ENCODE peak calls at places on chromosome 21, in six cellular contexts. One of them, this sample, is unnamed.

GRCh38 chr21:44766818-44767354 is 34.7 kb downstream of the UBE2G2 start:
- DNase-seq in cardiac fibroblast: no peak
- DNase-seq in IMR-90: no peak
- DNase-seq in choroid plexus epithelial cell: no peak
- DNase-seq in GM13977: no peak
- DNase-seq in thyroid gland: no peak
- DNase-seq in this sample: no peak

GRCh38 chr21:27761623-27762022 is 794.7 kb upstream of the ADAMTS5 start:
- DNase-seq in cardiac fibroblast: no peak
- DNase-seq in IMR-90: no peak
- DNase-seq in choroid plexus epithelial cell: no peak
- DNase-seq in GM13977: no peak
- DNase-seq in thyroid gland: no peak
- DNase-seq in this sample: no peak

GRCh38 chr21:33861125-33861524 is 54.5 kb downstream of the ATP5PO start:
- DNase-seq in cardiac fibroblast: no peak
- DNase-seq in IMR-90: no peak
- DNase-seq in choroid plexus epithelial cell: no peak
- DNase-seq in GM13977: no peak
- DNase-seq in thyroid gland: no peak
- DNase-seq in this sample: no peak

GRCh38 chr21:14864211-14865021 is 200.4 kb downstream of the NRIP1 start:
- DNase-seq in cardiac fibroblast: peak
- DNase-seq in IMR-90: peak
- DNase-seq in choroid plexus epithelial cell: peak
- DNase-seq in GM13977: no peak
- DNase-seq in thyroid gland: peak
- DNase-seq in this sample: peak

GRCh38 chr21:36310016-36310415 is 10.0 kb upstream of the MORC3 start:
- DNase-seq in cardiac fibroblast: no peak
- DNase-seq in IMR-90: no peak
- DNase-seq in choroid plexus epithelial cell: no peak
- DNase-seq in GM13977: peak
- DNase-seq in thyroid gland: no peak
- DNase-seq in this sample: no peak

GRCh38 chr21:34882719-34883131 is 166.4 kb downstream of the RUNX1 start:
- DNase-seq in cardiac fibroblast: no peak
- DNase-seq in IMR-90: no peak
- DNase-seq in choroid plexus epithelial cell: no peak
- DNase-seq in GM13977: peak
- DNase-seq in thyroid gland: no peak
- DNase-seq in this sample: no peak

GRCh38 chr21:34795152-34796141 is 126.7 kb downstream of the CLIC6 start:
- DNase-seq in cardiac fibroblast: peak
- DNase-seq in IMR-90: peak
- DNase-seq in choroid plexus epithelial cell: peak
- DNase-seq in GM13977: no peak
- DNase-seq in thyroid gland: peak
- DNase-seq in this sample: no peak

GRCh38 chr21:46323227-46323709 is 402 bp downstream of the C21orf58 start:
- DNase-seq in cardiac fibroblast: peak
- DNase-seq in IMR-90: no peak
- DNase-seq in choroid plexus epithelial cell: peak
- DNase-seq in GM13977: no peak
- DNase-seq in thyroid gland: no peak
- DNase-seq in this sample: peak

GRCh38 chr21:35204125-35204524 is 155.0 kb upstream of the RUNX1 start:
- DNase-seq in cardiac fibroblast: peak
- DNase-seq in IMR-90: peak
- DNase-seq in choroid plexus epithelial cell: no peak
- DNase-seq in GM13977: no peak
- DNase-seq in thyroid gland: no peak
- DNase-seq in this sample: no peak

GRCh38 chr21:31929548-31929947 is 56.7 kb downstream of the HUNK start:
- DNase-seq in cardiac fibroblast: no peak
- DNase-seq in IMR-90: no peak
- DNase-seq in choroid plexus epithelial cell: no peak
- DNase-seq in GM13977: no peak
- DNase-seq in thyroid gland: no peak
- DNase-seq in this sample: no peak

GRCh38 chr21:45074818-45075605 is 632 bp downstream of the ADARB1 start:
- DNase-seq in cardiac fibroblast: no peak
- DNase-seq in IMR-90: no peak
- DNase-seq in choroid plexus epithelial cell: no peak
- DNase-seq in GM13977: peak
- DNase-seq in thyroid gland: peak
- DNase-seq in this sample: peak

GRCh38 chr21:18245493-18245967 is 897 bp downstream of the CHODL start:
- DNase-seq in cardiac fibroblast: no peak
- DNase-seq in IMR-90: no peak
- DNase-seq in choroid plexus epithelial cell: peak
- DNase-seq in GM13977: no peak
- DNase-seq in thyroid gland: no peak
- DNase-seq in this sample: peak

GRCh38 chr21:23152130-23152529 is 2153.9 kb downstream of the NCAM2 start:
- DNase-seq in cardiac fibroblast: no peak
- DNase-seq in IMR-90: no peak
- DNase-seq in choroid plexus epithelial cell: no peak
- DNase-seq in GM13977: no peak
- DNase-seq in thyroid gland: no peak
- DNase-seq in this sample: no peak
- TF ChIP-seq CTCF in cardiac fibroblast: no peak
- TF ChIP-seq CTCF in IMR-90: no peak
- TF ChIP-seq CTCF in choroid plexus epithelial cell: no peak
- TF ChIP-seq CTCF in GM13977: no peak
- TF ChIP-seq CTCF in thyroid gland: no peak
- TF ChIP-seq CTCF in this sample: no peak

DNA sequence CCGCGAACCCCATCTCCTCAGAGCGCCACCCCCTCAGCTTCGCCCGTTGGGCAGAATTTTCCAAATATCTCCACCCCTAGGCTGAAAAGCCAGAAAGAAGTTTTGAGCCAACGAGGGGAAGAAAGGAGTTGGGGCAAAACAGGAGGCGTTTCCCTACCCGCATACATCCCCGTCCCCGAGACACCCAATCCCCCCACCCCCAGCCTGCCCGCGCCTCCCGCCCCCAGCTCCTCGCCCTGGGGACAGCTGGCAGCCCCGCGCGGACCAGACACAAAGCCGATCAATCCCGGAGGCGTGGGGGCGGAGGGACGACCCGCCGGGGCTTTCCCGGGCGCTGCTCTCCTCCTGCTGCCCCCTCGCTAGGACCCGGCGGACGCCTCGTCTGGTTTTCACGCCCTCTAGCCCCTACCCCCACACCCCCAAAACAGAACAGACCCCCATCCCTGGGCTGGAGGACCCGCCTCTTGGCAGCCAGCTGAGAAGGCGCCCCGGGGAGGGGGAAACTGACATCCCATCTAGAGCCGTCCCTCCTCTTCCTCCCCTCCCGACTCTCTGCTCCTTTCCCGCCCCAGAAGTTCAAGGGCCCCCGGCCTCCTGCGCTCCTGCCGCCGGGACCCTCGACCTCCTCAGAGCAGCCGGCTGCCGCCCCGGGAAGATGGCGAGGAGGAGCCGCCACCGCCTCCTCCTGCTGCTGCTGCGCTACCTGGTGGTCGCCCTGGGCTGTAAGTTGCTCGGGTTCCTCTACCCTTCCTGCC is at the start of gene JAM2:
- DNase-seq in cardiac fibroblast: peak
- DNase-seq in IMR-90: peak
- DNase-seq in choroid plexus epithelial cell: peak
- DNase-seq in GM13977: peak
- DNase-seq in thyroid gland: peak
- DNase-seq in this sample: peak
- TF ChIP-seq CTCF in cardiac fibroblast: peak
- TF ChIP-seq CTCF in IMR-90: peak
- TF ChIP-seq CTCF in choroid plexus epithelial cell: peak
- TF ChIP-seq CTCF in GM13977: peak
- TF ChIP-seq CTCF in thyroid gland: no peak
- TF ChIP-seq CTCF in this sample: no peak

DNA sequence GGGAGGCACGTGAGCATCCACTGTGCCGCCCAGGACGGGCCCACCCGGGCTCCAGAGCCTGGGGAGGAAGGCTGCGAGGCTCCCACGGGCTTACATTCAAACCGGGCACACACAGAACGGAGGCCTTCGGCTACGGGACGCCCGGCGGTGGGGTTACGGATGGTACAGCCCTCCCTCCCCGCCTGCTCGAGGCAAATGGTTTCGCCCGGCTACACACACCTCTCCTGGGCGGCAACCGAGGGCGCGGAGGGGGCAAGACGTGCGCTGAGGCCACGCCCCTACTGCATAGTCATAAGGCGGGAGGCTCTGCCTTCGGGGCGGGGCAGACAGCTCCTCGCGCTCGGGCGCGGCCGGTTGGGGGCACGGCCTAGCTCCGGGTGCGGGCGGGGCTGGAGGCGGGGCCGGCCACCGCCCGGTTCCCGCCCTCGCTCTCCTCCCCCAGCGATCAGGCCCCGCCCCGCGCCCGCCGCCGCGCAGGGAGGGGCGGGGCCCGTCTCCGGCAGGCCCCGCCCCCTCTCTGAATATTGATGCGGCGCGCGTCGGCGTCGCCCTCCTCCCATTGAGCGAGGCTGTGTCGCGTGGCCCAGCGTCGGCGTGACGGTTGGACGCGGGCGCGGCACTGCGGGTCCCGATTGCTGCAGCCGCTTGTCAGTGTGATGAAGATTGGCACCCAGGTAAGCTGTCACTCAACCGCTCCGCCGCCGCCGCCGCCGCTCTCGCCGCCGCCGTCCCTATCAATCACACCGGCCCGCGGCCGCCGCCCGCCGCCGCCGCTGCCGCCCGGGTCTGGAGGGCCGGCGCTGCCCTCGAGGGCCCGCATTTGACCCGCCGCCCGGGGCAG is at the start of gene PKNOX1:
- DNase-seq in cardiac fibroblast: peak
- DNase-seq in IMR-90: peak
- DNase-seq in choroid plexus epithelial cell: peak
- DNase-seq in GM13977: peak
- DNase-seq in thyroid gland: peak
- DNase-seq in this sample: peak
- TF ChIP-seq CTCF in cardiac fibroblast: no peak
- TF ChIP-seq CTCF in IMR-90: no peak
- TF ChIP-seq CTCF in choroid plexus epithelial cell: peak
- TF ChIP-seq CTCF in GM13977: no peak
- TF ChIP-seq CTCF in thyroid gland: no peak
- TF ChIP-seq CTCF in this sample: no peak

GRCh38 chr21:23695449-23695848 is 1911.8 kb downstream of the MRPL39 start:
- DNase-seq in cardiac fibroblast: no peak
- DNase-seq in IMR-90: no peak
- DNase-seq in choroid plexus epithelial cell: no peak
- DNase-seq in GM13977: no peak
- DNase-seq in thyroid gland: no peak
- DNase-seq in this sample: no peak

GRCh38 chr21:23699402-23699801 is 1907.9 kb downstream of the MRPL39 start:
- DNase-seq in cardiac fibroblast: no peak
- DNase-seq in IMR-90: no peak
- DNase-seq in choroid plexus epithelial cell: no peak
- DNase-seq in GM13977: no peak
- DNase-seq in thyroid gland: no peak
- DNase-seq in this sample: no peak

DNA sequence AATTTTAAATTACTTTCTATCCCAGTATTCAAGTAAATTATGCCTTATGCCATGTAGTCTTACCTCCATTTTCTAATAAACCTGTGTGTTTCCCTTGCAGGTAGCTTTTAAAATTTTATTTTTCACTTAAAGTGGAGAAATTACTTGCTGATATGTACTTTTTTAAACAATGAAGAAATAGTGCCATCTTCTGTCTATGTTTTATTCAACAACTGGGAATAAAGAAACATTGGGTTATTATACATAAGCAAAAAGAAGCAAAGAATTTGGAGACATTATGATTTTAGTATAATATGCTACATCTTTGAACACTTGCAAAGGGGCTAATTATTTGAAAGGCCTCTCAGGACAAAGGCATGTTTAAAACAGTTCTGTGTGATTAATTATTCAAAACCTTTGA is 1912.9 kb downstream of the MRPL39 start:
- DNase-seq in cardiac fibroblast: no peak
- DNase-seq in IMR-90: no peak
- DNase-seq in choroid plexus epithelial cell: no peak
- DNase-seq in GM13977: no peak
- DNase-seq in thyroid gland: no peak
- DNase-seq in this sample: no peak
- TF ChIP-seq CTCF in cardiac fibroblast: no peak
- TF ChIP-seq CTCF in IMR-90: no peak
- TF ChIP-seq CTCF in choroid plexus epithelial cell: no peak
- TF ChIP-seq CTCF in GM13977: no peak
- TF ChIP-seq CTCF in thyroid gland: no peak
- TF ChIP-seq CTCF in this sample: no peak

DNA sequence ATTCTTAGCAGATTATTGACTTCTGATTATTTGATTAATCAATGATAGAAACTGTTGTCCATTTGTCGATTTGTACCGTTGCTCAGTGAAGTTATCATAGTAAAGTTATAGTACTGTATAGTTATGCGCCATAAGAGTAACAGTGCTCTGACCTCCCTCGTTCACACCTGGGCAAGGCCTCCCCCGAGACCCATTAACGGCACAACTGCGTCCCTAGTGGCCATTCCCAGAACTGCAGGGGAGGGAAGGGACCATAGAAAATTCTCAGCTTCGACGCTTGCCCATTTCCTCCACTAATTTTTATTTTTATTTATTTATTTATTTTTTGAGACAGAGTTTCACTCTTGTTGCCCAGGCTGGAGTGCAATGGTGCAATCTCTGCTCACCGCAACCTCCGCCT is 334.4 kb downstream of the DSCAM start:
- DNase-seq in cardiac fibroblast: no peak
- DNase-seq in IMR-90: no peak
- DNase-seq in choroid plexus epithelial cell: no peak
- DNase-seq in GM13977: no peak
- DNase-seq in thyroid gland: no peak
- DNase-seq in this sample: peak
- TF ChIP-seq CTCF in cardiac fibroblast: peak
- TF ChIP-seq CTCF in IMR-90: no peak
- TF ChIP-seq CTCF in choroid plexus epithelial cell: peak
- TF ChIP-seq CTCF in GM13977: peak
- TF ChIP-seq CTCF in thyroid gland: peak
- TF ChIP-seq CTCF in this sample: peak

GRCh38 chr21:41885341-41886024 is 6.3 kb upstream of the PRDM15 start:
- DNase-seq in cardiac fibroblast: no peak
- DNase-seq in IMR-90: peak
- DNase-seq in choroid plexus epithelial cell: peak
- DNase-seq in GM13977: peak
- DNase-seq in thyroid gland: no peak
- DNase-seq in this sample: no peak
- TF ChIP-seq CTCF in cardiac fibroblast: no peak
- TF ChIP-seq CTCF in IMR-90: no peak
- TF ChIP-seq CTCF in choroid plexus epithelial cell: no peak
- TF ChIP-seq CTCF in GM13977: peak
- TF ChIP-seq CTCF in thyroid gland: no peak
- TF ChIP-seq CTCF in this sample: no peak

This sample was measured in glutamatergic neuron.